ENCODE peak calls at places on chromosomes 13 and 19, in ten cellular contexts. One of them, this sample, is unnamed.
A peak's percentile ranks its signal among the peaks of the same experiment; 100 is the strongest.

GRCh38 chr13:51995677-51996551 is 15.3 kb downstream of the ATP7B start:
- DNase-seq in CD4-positive, alpha-beta T cell: no peak
- DNase-seq in stimulated activated CD8-positive, alpha-beta memory T cell treated with anti-CD3 and anti-CD28 coated beads, Interleukin-12 subunit alpha, Interleukin-12 subunit beta, amount 100 ng/mL, for 4 hours: no peak
- DNase-seq in fibroblast of lung: peak; percentile 35
- DNase-seq in GM18507: no peak
- DNase-seq in smooth muscle cell of the brain vasculature: no peak
- DNase-seq in AG08396: no peak
- DNase-seq in activated CD4-positive, alpha-beta T cell treated with anti-CD3 and anti-CD28 coated beads, Interleukin-2, amount 50 U/mL, for 4 hours: no peak
- DNase-seq in HuH-7: no peak
- DNase-seq in pons: peak; percentile 49
- DNase-seq in this sample: peak; percentile 61

GRCh38 chr13:25846227-25846984 is 205.4 kb downstream of the SHISA2 start:
- DNase-seq in fibroblast of lung: peak; percentile 26
- DNase-seq in stimulated activated CD8-positive, alpha-beta memory T cell treated with anti-CD3 and anti-CD28 coated beads, Interleukin-12 subunit alpha, Interleukin-12 subunit beta, amount 100 ng/mL, for 4 hours: no peak
- DNase-seq in activated CD4-positive, alpha-beta T cell treated with anti-CD3 and anti-CD28 coated beads, Interleukin-2, amount 50 U/mL, for 4 hours: no peak
- DNase-seq in pons: no peak
- DNase-seq in CD4-positive, alpha-beta T cell: no peak
- DNase-seq in HuH-7: no peak
- DNase-seq in AG08396: no peak
- DNase-seq in GM18507: no peak
- DNase-seq in smooth muscle cell of the brain vasculature: no peak
- DNase-seq in this sample: no peak

GRCh38 chr13:89066868-89067466 is 1395.8 kb downstream of the SLITRK5 start:
- DNase-seq in pons: peak; percentile 79
- DNase-seq in fibroblast of lung: peak; percentile 34
- DNase-seq in GM18507: no peak
- DNase-seq in stimulated activated CD8-positive, alpha-beta memory T cell treated with anti-CD3 and anti-CD28 coated beads, Interleukin-12 subunit alpha, Interleukin-12 subunit beta, amount 100 ng/mL, for 4 hours: no peak
- DNase-seq in AG08396: no peak
- DNase-seq in activated CD4-positive, alpha-beta T cell treated with anti-CD3 and anti-CD28 coated beads, Interleukin-2, amount 50 U/mL, for 4 hours: no peak
- DNase-seq in HuH-7: no peak
- DNase-seq in CD4-positive, alpha-beta T cell: peak; percentile 4
- DNase-seq in smooth muscle cell of the brain vasculature: peak; percentile 12
- DNase-seq in this sample: peak; percentile 72

GRCh38 chr13:49308977-49309408 is 61.3 kb downstream of the CDADC1 start:
- DNase-seq in CD4-positive, alpha-beta T cell: no peak
- DNase-seq in GM18507: no peak
- DNase-seq in HuH-7: no peak
- DNase-seq in stimulated activated CD8-positive, alpha-beta memory T cell treated with anti-CD3 and anti-CD28 coated beads, Interleukin-12 subunit alpha, Interleukin-12 subunit beta, amount 100 ng/mL, for 4 hours: no peak
- DNase-seq in smooth muscle cell of the brain vasculature: no peak
- DNase-seq in pons: no peak
- DNase-seq in activated CD4-positive, alpha-beta T cell treated with anti-CD3 and anti-CD28 coated beads, Interleukin-2, amount 50 U/mL, for 4 hours: no peak
- DNase-seq in AG08396: peak; percentile 24
- DNase-seq in fibroblast of lung: no peak
- DNase-seq in this sample: no peak

GRCh38 chr13:41004875-41005693 is 14.0 kb downstream of the ELF1 start:
- DNase-seq in stimulated activated CD8-positive, alpha-beta memory T cell treated with anti-CD3 and anti-CD28 coated beads, Interleukin-12 subunit alpha, Interleukin-12 subunit beta, amount 100 ng/mL, for 4 hours: no peak
- DNase-seq in HuH-7: no peak
- DNase-seq in CD4-positive, alpha-beta T cell: no peak
- DNase-seq in activated CD4-positive, alpha-beta T cell treated with anti-CD3 and anti-CD28 coated beads, Interleukin-2, amount 50 U/mL, for 4 hours: no peak
- DNase-seq in GM18507: no peak
- DNase-seq in fibroblast of lung: no peak
- DNase-seq in pons: no peak
- DNase-seq in AG08396: no peak
- DNase-seq in smooth muscle cell of the brain vasculature: no peak
- DNase-seq in this sample: no peak

GRCh38 chr13:43331676-43332075 is 308.3 kb downstream of the DNAJC15 start:
- DNase-seq in fibroblast of lung: peak; percentile 58
- DNase-seq in GM18507: no peak
- DNase-seq in activated CD4-positive, alpha-beta T cell treated with anti-CD3 and anti-CD28 coated beads, Interleukin-2, amount 50 U/mL, for 4 hours: no peak
- DNase-seq in pons: peak; percentile 87
- DNase-seq in CD4-positive, alpha-beta T cell: no peak
- DNase-seq in AG08396: no peak
- DNase-seq in stimulated activated CD8-positive, alpha-beta memory T cell treated with anti-CD3 and anti-CD28 coated beads, Interleukin-12 subunit alpha, Interleukin-12 subunit beta, amount 100 ng/mL, for 4 hours: no peak
- DNase-seq in smooth muscle cell of the brain vasculature: no peak
- DNase-seq in HuH-7: no peak
- DNase-seq in this sample: peak; percentile 82

GRCh38 chr19:44882063-44882462 is 9.0 kb upstream of the TOMM40 start:
- DNase-seq in stimulated activated CD8-positive, alpha-beta memory T cell treated with anti-CD3 and anti-CD28 coated beads, Interleukin-12 subunit alpha, Interleukin-12 subunit beta, amount 100 ng/mL, for 4 hours: no peak
- DNase-seq in activated CD4-positive, alpha-beta T cell treated with anti-CD3 and anti-CD28 coated beads, Interleukin-2, amount 50 U/mL, for 4 hours: no peak
- DNase-seq in GM18507: no peak
- DNase-seq in AG08396: no peak
- DNase-seq in smooth muscle cell of the brain vasculature: no peak
- DNase-seq in CD4-positive, alpha-beta T cell: no peak
- DNase-seq in fibroblast of lung: no peak
- DNase-seq in HuH-7: no peak
- DNase-seq in pons: no peak
- DNase-seq in this sample: no peak

GRCh38 chr13:46057251-46058015 is 4.9 kb upstream of the ZC3H13 start:
- DNase-seq in GM18507: no peak
- DNase-seq in HuH-7: no peak
- DNase-seq in pons: peak; percentile 93
- DNase-seq in stimulated activated CD8-positive, alpha-beta memory T cell treated with anti-CD3 and anti-CD28 coated beads, Interleukin-12 subunit alpha, Interleukin-12 subunit beta, amount 100 ng/mL, for 4 hours: no peak
- DNase-seq in activated CD4-positive, alpha-beta T cell treated with anti-CD3 and anti-CD28 coated beads, Interleukin-2, amount 50 U/mL, for 4 hours: no peak
- DNase-seq in CD4-positive, alpha-beta T cell: no peak
- DNase-seq in smooth muscle cell of the brain vasculature: no peak
- DNase-seq in AG08396: no peak
- DNase-seq in fibroblast of lung: no peak
- DNase-seq in this sample: peak; percentile 79

GRCh38 chr13:99417821-99418662 is 83.2 kb upstream of the TM9SF2 start:
- DNase-seq in smooth muscle cell of the brain vasculature: no peak
- DNase-seq in fibroblast of lung: peak; percentile 23
- DNase-seq in GM18507: no peak
- DNase-seq in activated CD4-positive, alpha-beta T cell treated with anti-CD3 and anti-CD28 coated beads, Interleukin-2, amount 50 U/mL, for 4 hours: no peak
- DNase-seq in CD4-positive, alpha-beta T cell: no peak
- DNase-seq in pons: no peak
- DNase-seq in AG08396: no peak
- DNase-seq in HuH-7: no peak
- DNase-seq in stimulated activated CD8-positive, alpha-beta memory T cell treated with anti-CD3 and anti-CD28 coated beads, Interleukin-12 subunit alpha, Interleukin-12 subunit beta, amount 100 ng/mL, for 4 hours: no peak
- DNase-seq in this sample: no peak

GRCh38 chr13:51822106-51822840 is 18.3 kb upstream of the DHRS12 start:
- DNase-seq in AG08396: no peak
- DNase-seq in fibroblast of lung: no peak
- DNase-seq in pons: no peak
- DNase-seq in CD4-positive, alpha-beta T cell: no peak
- DNase-seq in activated CD4-positive, alpha-beta T cell treated with anti-CD3 and anti-CD28 coated beads, Interleukin-2, amount 50 U/mL, for 4 hours: no peak
- DNase-seq in smooth muscle cell of the brain vasculature: no peak
- DNase-seq in GM18507: no peak
- DNase-seq in HuH-7: no peak
- DNase-seq in stimulated activated CD8-positive, alpha-beta memory T cell treated with anti-CD3 and anti-CD28 coated beads, Interleukin-12 subunit alpha, Interleukin-12 subunit beta, amount 100 ng/mL, for 4 hours: no peak
- DNase-seq in this sample: no peak

GRCh38 chr13:94480672-94481145 is 1.2 kb upstream of the DCT start:
- DNase-seq in GM18507: no peak
- DNase-seq in pons: peak; percentile 20
- DNase-seq in AG08396: no peak
- DNase-seq in smooth muscle cell of the brain vasculature: no peak
- DNase-seq in activated CD4-positive, alpha-beta T cell treated with anti-CD3 and anti-CD28 coated beads, Interleukin-2, amount 50 U/mL, for 4 hours: no peak
- DNase-seq in HuH-7: no peak
- DNase-seq in stimulated activated CD8-positive, alpha-beta memory T cell treated with anti-CD3 and anti-CD28 coated beads, Interleukin-12 subunit alpha, Interleukin-12 subunit beta, amount 100 ng/mL, for 4 hours: no peak
- DNase-seq in CD4-positive, alpha-beta T cell: no peak
- DNase-seq in fibroblast of lung: peak; percentile 49
- DNase-seq in this sample: peak; percentile 18

GRCh38 chr19:17424743-17425365 is 5.0 kb downstream of the MVB12A start:
- DNase-seq in activated CD4-positive, alpha-beta T cell treated with anti-CD3 and anti-CD28 coated beads, Interleukin-2, amount 50 U/mL, for 4 hours: no peak
- DNase-seq in AG08396: peak; percentile 57
- DNase-seq in smooth muscle cell of the brain vasculature: no peak
- DNase-seq in stimulated activated CD8-positive, alpha-beta memory T cell treated with anti-CD3 and anti-CD28 coated beads, Interleukin-12 subunit alpha, Interleukin-12 subunit beta, amount 100 ng/mL, for 4 hours: no peak
- DNase-seq in pons: no peak
- DNase-seq in CD4-positive, alpha-beta T cell: no peak
- DNase-seq in fibroblast of lung: peak; percentile 36
- DNase-seq in GM18507: no peak
- DNase-seq in HuH-7: peak; percentile 58
- DNase-seq in this sample: peak; percentile 37

GRCh38 chr13:64718116-64718515 is 2512.0 kb downstream of the PCDH9 start:
- DNase-seq in activated CD4-positive, alpha-beta T cell treated with anti-CD3 and anti-CD28 coated beads, Interleukin-2, amount 50 U/mL, for 4 hours: no peak
- DNase-seq in GM18507: no peak
- DNase-seq in smooth muscle cell of the brain vasculature: no peak
- DNase-seq in stimulated activated CD8-positive, alpha-beta memory T cell treated with anti-CD3 and anti-CD28 coated beads, Interleukin-12 subunit alpha, Interleukin-12 subunit beta, amount 100 ng/mL, for 4 hours: no peak
- DNase-seq in AG08396: no peak
- DNase-seq in HuH-7: no peak
- DNase-seq in pons: no peak
- DNase-seq in CD4-positive, alpha-beta T cell: no peak
- DNase-seq in fibroblast of lung: no peak
- DNase-seq in this sample: no peak

GRCh38 chr13:106736941-106737340 is 169.0 kb upstream of the ARGLU1 start:
- DNase-seq in pons: no peak
- DNase-seq in CD4-positive, alpha-beta T cell: no peak
- DNase-seq in smooth muscle cell of the brain vasculature: no peak
- DNase-seq in HuH-7: no peak
- DNase-seq in GM18507: no peak
- DNase-seq in fibroblast of lung: no peak
- DNase-seq in stimulated activated CD8-positive, alpha-beta memory T cell treated with anti-CD3 and anti-CD28 coated beads, Interleukin-12 subunit alpha, Interleukin-12 subunit beta, amount 100 ng/mL, for 4 hours: no peak
- DNase-seq in activated CD4-positive, alpha-beta T cell treated with anti-CD3 and anti-CD28 coated beads, Interleukin-2, amount 50 U/mL, for 4 hours: no peak
- DNase-seq in AG08396: no peak
- DNase-seq in this sample: no peak

GRCh38 chr13:23979361-23980159 is 82.3 kb upstream of the C1QTNF9B start:
- DNase-seq in GM18507: no peak
- DNase-seq in CD4-positive, alpha-beta T cell: peak; percentile 15
- DNase-seq in stimulated activated CD8-positive, alpha-beta memory T cell treated with anti-CD3 and anti-CD28 coated beads, Interleukin-12 subunit alpha, Interleukin-12 subunit beta, amount 100 ng/mL, for 4 hours: peak; percentile 8
- DNase-seq in smooth muscle cell of the brain vasculature: peak; percentile 66
- DNase-seq in HuH-7: peak; percentile 64
- DNase-seq in fibroblast of lung: peak; percentile 93
- DNase-seq in AG08396: peak; percentile 91
- DNase-seq in activated CD4-positive, alpha-beta T cell treated with anti-CD3 and anti-CD28 coated beads, Interleukin-2, amount 50 U/mL, for 4 hours: no peak
- DNase-seq in pons: peak; percentile 75
- DNase-seq in this sample: peak; percentile 91

GRCh38 chr19:16628984-16629691 is 1.1 kb upstream of the MED26 start:
- DNase-seq in AG08396: peak; percentile 44
- DNase-seq in HuH-7: no peak
- DNase-seq in pons: no peak
- DNase-seq in fibroblast of lung: peak; percentile 23
- DNase-seq in GM18507: no peak
- DNase-seq in smooth muscle cell of the brain vasculature: no peak
- DNase-seq in activated CD4-positive, alpha-beta T cell treated with anti-CD3 and anti-CD28 coated beads, Interleukin-2, amount 50 U/mL, for 4 hours: peak; percentile 8
- DNase-seq in stimulated activated CD8-positive, alpha-beta memory T cell treated with anti-CD3 and anti-CD28 coated beads, Interleukin-12 subunit alpha, Interleukin-12 subunit beta, amount 100 ng/mL, for 4 hours: no peak
- DNase-seq in CD4-positive, alpha-beta T cell: peak; percentile 16
- DNase-seq in this sample: peak; percentile 12

GRCh38 chr13:21124853-21125252 is 51.5 kb downstream of the SKA3 start:
- DNase-seq in GM18507: no peak
- DNase-seq in fibroblast of lung: peak; percentile 70
- DNase-seq in smooth muscle cell of the brain vasculature: no peak
- DNase-seq in pons: no peak
- DNase-seq in HuH-7: no peak
- DNase-seq in CD4-positive, alpha-beta T cell: no peak
- DNase-seq in AG08396: no peak
- DNase-seq in activated CD4-positive, alpha-beta T cell treated with anti-CD3 and anti-CD28 coated beads, Interleukin-2, amount 50 U/mL, for 4 hours: no peak
- DNase-seq in stimulated activated CD8-positive, alpha-beta memory T cell treated with anti-CD3 and anti-CD28 coated beads, Interleukin-12 subunit alpha, Interleukin-12 subunit beta, amount 100 ng/mL, for 4 hours: no peak
- DNase-seq in this sample: peak; percentile 59

GRCh38 chr19:35031072-35031881 is 1.0 kb downstream of the SCN1B start:
- DNase-seq in pons: no peak
- DNase-seq in activated CD4-positive, alpha-beta T cell treated with anti-CD3 and anti-CD28 coated beads, Interleukin-2, amount 50 U/mL, for 4 hours: no peak
- DNase-seq in stimulated activated CD8-positive, alpha-beta memory T cell treated with anti-CD3 and anti-CD28 coated beads, Interleukin-12 subunit alpha, Interleukin-12 subunit beta, amount 100 ng/mL, for 4 hours: no peak
- DNase-seq in CD4-positive, alpha-beta T cell: no peak
- DNase-seq in AG08396: peak; percentile 86
- DNase-seq in HuH-7: peak; percentile 55
- DNase-seq in smooth muscle cell of the brain vasculature: no peak
- DNase-seq in GM18507: no peak
- DNase-seq in fibroblast of lung: peak; percentile 32
- DNase-seq in this sample: peak; percentile 48

GRCh38 chr13:73673931-73674330 is 460.3 kb downstream of the KLF12 start:
- DNase-seq in GM18507: no peak
- DNase-seq in activated CD4-positive, alpha-beta T cell treated with anti-CD3 and anti-CD28 coated beads, Interleukin-2, amount 50 U/mL, for 4 hours: no peak
- DNase-seq in AG08396: no peak
- DNase-seq in fibroblast of lung: no peak
- DNase-seq in stimulated activated CD8-positive, alpha-beta memory T cell treated with anti-CD3 and anti-CD28 coated beads, Interleukin-12 subunit alpha, Interleukin-12 subunit beta, amount 100 ng/mL, for 4 hours: no peak
- DNase-seq in HuH-7: no peak
- DNase-seq in pons: no peak
- DNase-seq in CD4-positive, alpha-beta T cell: no peak
- DNase-seq in smooth muscle cell of the brain vasculature: no peak
- DNase-seq in this sample: no peak

GRCh38 chr13:112172017-112172416 is 105.1 kb downstream of the SOX1 start:
- DNase-seq in HuH-7: no peak
- DNase-seq in AG08396: no peak
- DNase-seq in CD4-positive, alpha-beta T cell: no peak
- DNase-seq in fibroblast of lung: no peak
- DNase-seq in stimulated activated CD8-positive, alpha-beta memory T cell treated with anti-CD3 and anti-CD28 coated beads, Interleukin-12 subunit alpha, Interleukin-12 subunit beta, amount 100 ng/mL, for 4 hours: no peak
- DNase-seq in activated CD4-positive, alpha-beta T cell treated with anti-CD3 and anti-CD28 coated beads, Interleukin-2, amount 50 U/mL, for 4 hours: no peak
- DNase-seq in GM18507: no peak
- DNase-seq in smooth muscle cell of the brain vasculature: no peak
- DNase-seq in pons: no peak
- DNase-seq in this sample: no peak

GRCh38 chr13:50589651-50590054 is 253.8 kb downstream of the DLEU7 start:
- DNase-seq in CD4-positive, alpha-beta T cell: no peak
- DNase-seq in AG08396: peak; percentile 47
- DNase-seq in fibroblast of lung: peak; percentile 97
- DNase-seq in HuH-7: no peak
- DNase-seq in stimulated activated CD8-positive, alpha-beta memory T cell treated with anti-CD3 and anti-CD28 coated beads, Interleukin-12 subunit alpha, Interleukin-12 subunit beta, amount 100 ng/mL, for 4 hours: no peak
- DNase-seq in GM18507: no peak
- DNase-seq in activated CD4-positive, alpha-beta T cell treated with anti-CD3 and anti-CD28 coated beads, Interleukin-2, amount 50 U/mL, for 4 hours: no peak
- DNase-seq in smooth muscle cell of the brain vasculature: no peak
- DNase-seq in pons: no peak
- DNase-seq in this sample: no peak

GRCh38 chr19:35355851-35356460 is 2.3 kb upstream of the FFAR3 start:
- DNase-seq in activated CD4-positive, alpha-beta T cell treated with anti-CD3 and anti-CD28 coated beads, Interleukin-2, amount 50 U/mL, for 4 hours: no peak
- DNase-seq in GM18507: no peak
- DNase-seq in CD4-positive, alpha-beta T cell: no peak
- DNase-seq in AG08396: no peak
- DNase-seq in pons: no peak
- DNase-seq in HuH-7: no peak
- DNase-seq in smooth muscle cell of the brain vasculature: no peak
- DNase-seq in stimulated activated CD8-positive, alpha-beta memory T cell treated with anti-CD3 and anti-CD28 coated beads, Interleukin-12 subunit alpha, Interleukin-12 subunit beta, amount 100 ng/mL, for 4 hours: no peak
- DNase-seq in fibroblast of lung: no peak
- DNase-seq in this sample: no peak

GRCh38 chr13:20274466-20274865 is 42.3 kb upstream of the GJB6 start:
- DNase-seq in HuH-7: no peak
- DNase-seq in GM18507: no peak
- DNase-seq in pons: no peak
- DNase-seq in CD4-positive, alpha-beta T cell: no peak
- DNase-seq in activated CD4-positive, alpha-beta T cell treated with anti-CD3 and anti-CD28 coated beads, Interleukin-2, amount 50 U/mL, for 4 hours: no peak
- DNase-seq in AG08396: no peak
- DNase-seq in stimulated activated CD8-positive, alpha-beta memory T cell treated with anti-CD3 and anti-CD28 coated beads, Interleukin-12 subunit alpha, Interleukin-12 subunit beta, amount 100 ng/mL, for 4 hours: no peak
- DNase-seq in smooth muscle cell of the brain vasculature: no peak
- DNase-seq in fibroblast of lung: no peak
- DNase-seq in this sample: no peak

GRCh38 chr19:16435999-16436650 is 35.6 kb downstream of the EPS15L1 start:
- DNase-seq in HuH-7: no peak
- DNase-seq in fibroblast of lung: peak; percentile 61
- DNase-seq in stimulated activated CD8-positive, alpha-beta memory T cell treated with anti-CD3 and anti-CD28 coated beads, Interleukin-12 subunit alpha, Interleukin-12 subunit beta, amount 100 ng/mL, for 4 hours: no peak
- DNase-seq in GM18507: no peak
- DNase-seq in activated CD4-positive, alpha-beta T cell treated with anti-CD3 and anti-CD28 coated beads, Interleukin-2, amount 50 U/mL, for 4 hours: no peak
- DNase-seq in pons: peak; percentile 82
- DNase-seq in CD4-positive, alpha-beta T cell: no peak
- DNase-seq in smooth muscle cell of the brain vasculature: no peak
- DNase-seq in AG08396: no peak
- DNase-seq in this sample: peak; percentile 65

GRCh38 chr13:110716235-110716505 is 2.7 kb downstream of the ING1 start:
- DNase-seq in HuH-7: no peak
- DNase-seq in stimulated activated CD8-positive, alpha-beta memory T cell treated with anti-CD3 and anti-CD28 coated beads, Interleukin-12 subunit alpha, Interleukin-12 subunit beta, amount 100 ng/mL, for 4 hours: no peak
- DNase-seq in CD4-positive, alpha-beta T cell: no peak
- DNase-seq in AG08396: no peak
- DNase-seq in activated CD4-positive, alpha-beta T cell treated with anti-CD3 and anti-CD28 coated beads, Interleukin-2, amount 50 U/mL, for 4 hours: no peak
- DNase-seq in GM18507: no peak
- DNase-seq in pons: no peak
- DNase-seq in fibroblast of lung: peak; percentile 10
- DNase-seq in smooth muscle cell of the brain vasculature: no peak
- DNase-seq in this sample: peak; percentile 34

GRCh38 chr13:60754211-60754610 is 357.2 kb downstream of the TDRD3 start:
- DNase-seq in activated CD4-positive, alpha-beta T cell treated with anti-CD3 and anti-CD28 coated beads, Interleukin-2, amount 50 U/mL, for 4 hours: no peak
- DNase-seq in fibroblast of lung: no peak
- DNase-seq in smooth muscle cell of the brain vasculature: no peak
- DNase-seq in GM18507: no peak
- DNase-seq in pons: no peak
- DNase-seq in CD4-positive, alpha-beta T cell: no peak
- DNase-seq in AG08396: no peak
- DNase-seq in stimulated activated CD8-positive, alpha-beta memory T cell treated with anti-CD3 and anti-CD28 coated beads, Interleukin-12 subunit alpha, Interleukin-12 subunit beta, amount 100 ng/mL, for 4 hours: no peak
- DNase-seq in HuH-7: no peak
- DNase-seq in this sample: no peak

GRCh38 chr13:97855570-97855970 is 97.9 kb upstream of the IPO5 start:
- DNase-seq in stimulated activated CD8-positive, alpha-beta memory T cell treated with anti-CD3 and anti-CD28 coated beads, Interleukin-12 subunit alpha, Interleukin-12 subunit beta, amount 100 ng/mL, for 4 hours: no peak
- DNase-seq in HuH-7: peak; percentile 21
- DNase-seq in fibroblast of lung: peak; percentile 78
- DNase-seq in activated CD4-positive, alpha-beta T cell treated with anti-CD3 and anti-CD28 coated beads, Interleukin-2, amount 50 U/mL, for 4 hours: no peak
- DNase-seq in GM18507: no peak
- DNase-seq in pons: peak; percentile 78
- DNase-seq in CD4-positive, alpha-beta T cell: no peak
- DNase-seq in smooth muscle cell of the brain vasculature: peak; percentile 54
- DNase-seq in AG08396: peak; percentile 71
- DNase-seq in this sample: peak; percentile 89

GRCh38 chr13:35599385-35599784 is 122.9 kb upstream of the MAB21L1 start:
- DNase-seq in fibroblast of lung: no peak
- DNase-seq in AG08396: no peak
- DNase-seq in CD4-positive, alpha-beta T cell: no peak
- DNase-seq in activated CD4-positive, alpha-beta T cell treated with anti-CD3 and anti-CD28 coated beads, Interleukin-2, amount 50 U/mL, for 4 hours: no peak
- DNase-seq in pons: no peak
- DNase-seq in HuH-7: no peak
- DNase-seq in smooth muscle cell of the brain vasculature: no peak
- DNase-seq in GM18507: no peak
- DNase-seq in stimulated activated CD8-positive, alpha-beta memory T cell treated with anti-CD3 and anti-CD28 coated beads, Interleukin-12 subunit alpha, Interleukin-12 subunit beta, amount 100 ng/mL, for 4 hours: no peak
- DNase-seq in this sample: no peak